ENCODE peak calls at places on chromosomes 11 and 22, in nine cellular contexts. H, P, E, T, D, O, F, V and N are unnamed samples.

GRCh38 chr11:93648168-93648567 is 13.3 kb upstream of the CEP295 start:
- DNase-seq in H (peak; percentile 36), P (no peak), E (no peak), T (no peak), D (no peak), O (no peak), F (no peak), V (no peak), N (no peak)

GRCh38 chr11:65355013-65355775 is 643 bp downstream of the TIGD3 start:
- DNase-seq in H (peak; percentile 71), P (peak; percentile 68), E (peak; percentile 52), T (peak; percentile 70), D (peak; percentile 42), O (peak; percentile 66), F (peak; percentile 27), V (no peak), N (no peak)

GRCh38 chr22:42990131-42990838 is 24.7 kb downstream of the PACSIN2 start:
- DNase-seq in H (no peak), P (no peak), E (no peak), T (no peak), D (no peak), O (no peak), F (peak; percentile 89), V (no peak), N (no peak)

GRCh38 chr11:100777118-100777517 is 90.0 kb downstream of the ARHGAP42 start:
- DNase-seq in H (no peak), P (no peak), E (no peak), T (no peak), D (no peak), O (no peak), F (no peak), V (peak; percentile 61), N (no peak)

GRCh38 chr11:113674397-113674685 is 31.8 kb downstream of the TMPRSS5 start:
- DNase-seq in H (no peak), P (no peak), E (no peak), T (no peak), D (no peak), O (no peak), F (peak; percentile 26), V (no peak), N (no peak)

GRCh38 chr11:109306322-109306721 is 115.7 kb upstream of the C11orf87 start:
- DNase-seq in H (no peak), P (no peak), E (no peak), T (no peak), D (no peak), O (no peak), F (peak; percentile 82), V (no peak), N (no peak)

GRCh38 chr22:23306926-23307325 is 126.6 kb downstream of the BCR start:
- DNase-seq in H (no peak), P (no peak), E (no peak), T (no peak), D (no peak), O (no peak), F (no peak), V (no peak), N (no peak)

GRCh38 chr22:45059296-45059695 is 49.5 kb upstream of the PHF21B start:
- DNase-seq in H (no peak), P (no peak), E (no peak), T (no peak), D (no peak), O (no peak), F (no peak), V (no peak), N (no peak)

GRCh38 chr11:70732493-70733206 is 334.3 kb downstream of the CTTN start:
- DNase-seq in H (no peak), P (no peak), E (no peak), T (no peak), D (no peak), O (no peak), F (no peak), V (no peak), N (no peak)

GRCh38 chr11:64007629-64008282 is 21.5 kb downstream of the OTUB1 start:
- DNase-seq in H (no peak), P (no peak), E (no peak), T (no peak), D (peak; percentile 60), O (no peak), F (peak; percentile 46), V (peak; percentile 66), N (peak; percentile 78)

GRCh38 chr11:27485930-27486773 is 13.6 kb upstream of the LGR4 start:
- DNase-seq in H (peak; percentile 81), P (no peak), E (no peak), T (no peak), D (peak; percentile 67), O (no peak), F (peak; percentile 69), V (peak; percentile 53), N (no peak)

GRCh38 chr11:65814131-65814959 is 19.4 kb upstream of the SNX32 start:
- DNase-seq in H (no peak), P (no peak), E (no peak), T (no peak), D (no peak), O (no peak), F (peak; percentile 17), V (no peak), N (peak; percentile 47)

GRCh38 chr11:86999388-86999787 is 38.3 kb upstream of the TMEM135 start:
- DNase-seq in H (no peak), P (no peak), E (no peak), T (no peak), D (no peak), O (no peak), F (no peak), V (no peak), N (no peak)

GRCh38 chr22:27994481-27995331 is 75.7 kb upstream of the PITPNB start:
- DNase-seq in H (no peak), P (no peak), E (no peak), T (no peak), D (no peak), O (no peak), F (no peak), V (no peak), N (peak; percentile 48)

GRCh38 chr11:120883404-120884135 is 140.3 kb upstream of the TBCEL start:
- DNase-seq in H (no peak), P (no peak), E (no peak), T (no peak), D (no peak), O (no peak), F (peak; percentile 9), V (no peak), N (no peak)

GRCh38 chr11:60348116-60348515 is 21.1 kb downstream of the MS4A6E start:
- DNase-seq in H (peak; percentile 14), P (no peak), E (no peak), T (no peak), D (no peak), O (no peak), F (no peak), V (no peak), N (no peak)

GRCh38 chr22:20869234-20869633 is 10.4 kb downstream of the SNAP29 start:
- DNase-seq in H (no peak), P (no peak), E (no peak), T (no peak), D (no peak), O (no peak), F (no peak), V (no peak), N (no peak)

GRCh38 chr22:17434856-17435255 is 65.6 kb downstream of the CECR2 start:
- DNase-seq in H (no peak), P (no peak), E (no peak), T (no peak), D (no peak), O (no peak), F (no peak), V (no peak), N (no peak)

GRCh38 chr11:30295178-30295885 is 27.6 kb upstream of the ARL14EP start:
- DNase-seq in H (no peak), P (no peak), E (no peak), T (no peak), D (no peak), O (no peak), F (no peak), V (no peak), N (no peak)

GRCh38 chr22:20885557-20886323 is 26.9 kb downstream of the SNAP29 start:
- DNase-seq in H (peak; percentile 60), P (peak; percentile 49), E (peak; percentile 33), T (peak; percentile 36), D (peak; percentile 76), O (peak; percentile 87), F (peak; percentile 84), V (peak; percentile 86), N (peak; percentile 92)